ENCODE peak calls at places on chromosomes 12 and 14, in seven cellular contexts. N is A549, M is cardiac muscle cell, L is lower lobe of right lung, X is mammary epithelial cell, H is Panc1, W is heart right ventricle. T is an unnamed sample. For H3K9me3, the result is how much of the 10 kb centered on the place peaks cover.

GRCh38 chr12:122845865-122846621 is 10.8 kb downstream of the HIP1R start:
- DNase-seq in N (no peak), M (no peak), L (peak), X (no peak), H (no peak), W (no peak), T (no peak)

GRCh38 chr12:57750561-57751431 is 1.3 kb downstream of the CDK4 start:
- DNase-seq in N (no peak), M (no peak), L (no peak), X (no peak), H (no peak), W (no peak), T (no peak)

GRCh38 chr14:41875113-41875512 is 268.4 kb downstream of the LRFN5 start:
- DNase-seq in N (no peak), M (no peak), L (no peak), X (no peak), H (no peak), W (no peak), T (no peak)

GRCh38 chr14:70601162-70601561 is 707 bp upstream of the MED6 start:
- DNase-seq in N (peak), M (peak), L (no peak), X (no peak), H (no peak), W (no peak), T (no peak)

GRCh38 chr14:100842799-100843198 is 16.9 kb downstream of the MEG3 start:
- DNase-seq in N (no peak), M (peak), L (peak), X (no peak), H (no peak), W (no peak), T (no peak)

GRCh38 chr14:94486883-94487282 is 10.9 kb upstream of the SERPINA9 start:
- DNase-seq in N (no peak), M (no peak), L (no peak), X (no peak), H (no peak), W (no peak), T (no peak)

GRCh38 chr14:91367173-91368171 is 50.1 kb downstream of the CCDC88C start:
- DNase-seq in N (peak), M (peak), L (peak), X (peak), H (no peak), W (peak), T (no peak)

GRCh38 chr12:111404362-111405148 is 1.2 kb upstream of the SH2B3 start:
- DNase-seq in N (no peak), M (peak), L (peak), X (no peak), H (no peak), W (no peak), T (peak)

GRCh38 chr12:51973560-51973959 is 22.1 kb downstream of the ACVR1B start:
- DNase-seq in N (no peak), M (peak), L (no peak), X (no peak), H (no peak), W (no peak), T (no peak)

GRCh38 chr12:16118586-16118985 is 158.9 kb downstream of the SLC15A5 start:
- DNase-seq in N (no peak), M (peak), L (no peak), X (no peak), H (no peak), W (no peak), T (no peak)

GRCh38 chr12:119729871-119730270 is 61.9 kb downstream of the PRKAB1 start:
- DNase-seq in N (no peak), M (no peak), L (no peak), X (no peak), H (no peak), W (no peak), T (no peak)

GRCh38 chr14:23559010-23559920 is 3.2 kb downstream of the THTPA start:
- DNase-seq in N (peak), M (peak), L (peak), X (no peak), H (no peak), W (no peak), T (peak)

GRCh38 chr12:103401421-103401820 is 94.3 kb downstream of the C12orf42 start:
- DNase-seq in N (peak), M (no peak), L (no peak), X (peak), H (no peak), W (no peak), T (no peak)

GRCh38 chr12:99152337-99152736 is 495.2 kb upstream of the GARIN6 start:
- DNase-seq in N (no peak), M (no peak), L (no peak), X (no peak), H (no peak), W (no peak), T (no peak)

GRCh38 chr12:99146730-99147129 is 500.8 kb upstream of the GARIN6 start:
- DNase-seq in N (no peak), M (no peak), L (no peak), X (no peak), H (no peak), W (no peak), T (no peak)

GRCh38 chr12:99146185-99146584 is 501.1 kb downstream of the APAF1 start:
- DNase-seq in N (no peak), M (peak), L (no peak), X (no peak), H (no peak), W (no peak), T (no peak)

DNA sequence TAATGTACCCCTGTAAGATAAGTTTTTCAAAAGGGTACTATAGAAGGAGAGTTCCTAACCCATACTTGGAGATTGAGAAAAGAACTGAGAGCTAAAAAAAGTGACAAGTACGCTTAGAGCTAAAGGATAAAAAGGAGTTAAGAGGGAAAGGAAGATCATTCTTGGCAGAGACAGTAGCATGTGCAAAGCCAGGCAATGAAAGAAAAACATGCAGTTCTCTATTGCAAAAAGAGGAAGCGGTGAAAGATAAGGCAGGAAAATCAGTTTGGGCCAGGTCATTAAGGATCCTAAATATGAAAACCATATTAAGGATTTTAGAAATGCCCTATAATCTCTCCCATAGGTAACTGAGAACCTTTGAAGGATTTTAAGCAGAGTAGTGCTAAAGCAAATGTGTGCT is 500.4 kb upstream of the GARIN6 start:
- DNase-seq in N (no peak), M (peak), L (no peak), X (no peak), H (no peak), W (no peak), T (no peak)
- H3K27ac ChIP-seq in N (no peak), M (no peak), L (no peak), X (no peak), H (no peak), W (no peak), T (no peak)

GRCh38 chr14:55314449-55314848 is 43.2 kb downstream of the FBXO34 start:
- DNase-seq in N (no peak), M (no peak), L (no peak), X (no peak), H (no peak), W (no peak), T (no peak)

GRCh38 chr14:55317503-55317902 is 46.3 kb downstream of the FBXO34 start:
- DNase-seq in N (no peak), M (no peak), L (no peak), X (no peak), H (no peak), W (no peak), T (no peak)

GRCh38 chr14:55316528-55316927 is 45.3 kb downstream of the FBXO34 start:
- DNase-seq in N (no peak), M (no peak), L (no peak), X (no peak), H (no peak), W (no peak), T (no peak)

GRCh38 chr14:55309761-55310365 is 38.6 kb downstream of the FBXO34 start:
- DNase-seq in N (no peak), M (no peak), L (no peak), X (no peak), H (no peak), W (no peak), T (no peak)

GRCh38 chr14:55313480-55313879 is 42.3 kb downstream of the FBXO34 start:
- DNase-seq in N (no peak), M (no peak), L (no peak), X (no peak), H (no peak), W (no peak), T (no peak)
- H3K9me3 ChIP-seq in N (under half), M (under half), L (under half), X (under half), H (under half), W (under half), T (under half)

DNA sequence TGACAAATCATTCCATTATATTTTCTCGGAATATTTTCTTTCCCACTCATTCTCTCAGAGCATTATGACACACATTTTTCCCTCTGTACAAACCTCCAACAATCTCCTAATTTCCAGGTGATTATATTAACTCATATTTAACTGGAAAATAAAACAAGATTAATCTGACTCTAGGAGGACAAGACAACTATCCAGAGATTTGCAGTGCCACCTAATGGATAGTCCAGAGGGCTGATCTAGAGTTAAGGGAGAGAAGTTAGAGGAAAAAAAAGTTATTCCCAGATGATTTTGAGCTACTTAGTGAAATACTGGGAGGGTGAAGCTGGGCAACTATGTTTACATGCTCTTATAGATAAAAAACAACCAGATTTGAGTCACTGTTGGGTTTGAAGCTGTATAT is 161.7 kb downstream of the ALX1 start:
- DNase-seq in N (peak), M (peak), L (no peak), X (no peak), H (no peak), W (no peak), T (no peak)
- TF ChIP-seq CTCF in N (peak), M (peak), L (peak), X (peak), H (peak), W (no peak), T (no peak)

GRCh38 chr12:105330283-105330937 is at the start of gene C12orf75:
- DNase-seq in N (peak), M (peak), L (peak), X (peak), H (no peak), W (peak), T (peak)
- H3K27ac ChIP-seq in N (peak), M (no peak), L (no peak), X (peak), H (peak), W (peak), T (no peak)

DNA sequence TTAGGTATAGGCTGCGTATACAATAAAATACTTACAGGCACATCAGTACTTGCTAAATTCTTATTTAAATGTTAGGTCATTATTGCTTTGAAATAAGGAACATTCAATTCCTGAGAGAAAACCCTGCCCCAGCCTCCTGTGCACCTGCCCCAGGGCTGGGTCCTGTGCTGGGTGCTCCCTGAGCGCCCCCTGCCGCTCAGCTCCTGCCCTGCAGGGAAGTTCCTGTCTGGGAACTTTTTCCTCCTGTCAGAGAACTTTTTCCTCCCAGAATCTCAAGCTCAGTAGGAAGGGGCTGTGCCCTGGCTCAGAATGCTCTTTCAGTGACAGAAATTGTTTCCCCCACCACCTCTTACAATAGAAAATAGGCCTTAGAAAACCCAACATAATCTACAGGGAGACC is 751.1 kb downstream of the TMEM121 start:
- DNase-seq in N (no peak), M (no peak), L (no peak), X (no peak), H (peak), W (no peak), T (peak)
- H3K9me3 ChIP-seq in N (under half), M (under half), L (under half), X (under half), H (under half), W (under half), T (under half)

GRCh38 chr12:113786107-113786506 is 180.0 kb downstream of the RBM19 start:
- DNase-seq in N (no peak), M (no peak), L (no peak), X (no peak), H (no peak), W (no peak), T (no peak)
- TF ChIP-seq CTCF in N (no peak), M (no peak), L (no peak), X (no peak), H (peak), W (no peak), T (no peak)

GRCh38 chr12:59452259-59452658 is 143.6 kb upstream of the SLC16A7 start:
- DNase-seq in N (no peak), M (peak), L (no peak), X (peak), H (no peak), W (no peak), T (no peak)
- H3K27ac ChIP-seq in N (no peak), M (no peak), L (no peak), X (no peak), H (no peak), W (no peak), T (no peak)

GRCh38 chr14:27881646-27882045 is 884.9 kb upstream of the FOXG1 start:
- DNase-seq in N (no peak), M (no peak), L (no peak), X (no peak), H (no peak), W (no peak), T (no peak)
- H3K9me3 ChIP-seq in N (under half), M (under half), L (under half), X (under half), H (under half), W (under half), T (under half)

GRCh38 chr12:7375145-7375543 is 68.8 kb downstream of the CD163L1 start:
- DNase-seq in N (no peak), M (no peak), L (no peak), X (peak), H (no peak), W (no peak), T (no peak)

GRCh38 chr12:7369274-7369729 is 65.4 kb downstream of the ACSM4 start:
- DNase-seq in N (no peak), M (peak), L (peak), X (peak), H (peak), W (peak), T (no peak)

GRCh38 chr12:7376196-7376595 is 67.8 kb downstream of the CD163L1 start:
- DNase-seq in N (no peak), M (peak), L (no peak), X (no peak), H (no peak), W (no peak), T (no peak)

GRCh38 chr12:7373226-7373625 is 69.4 kb downstream of the ACSM4 start:
- DNase-seq in N (no peak), M (no peak), L (no peak), X (no peak), H (no peak), W (no peak), T (no peak)

DNA sequence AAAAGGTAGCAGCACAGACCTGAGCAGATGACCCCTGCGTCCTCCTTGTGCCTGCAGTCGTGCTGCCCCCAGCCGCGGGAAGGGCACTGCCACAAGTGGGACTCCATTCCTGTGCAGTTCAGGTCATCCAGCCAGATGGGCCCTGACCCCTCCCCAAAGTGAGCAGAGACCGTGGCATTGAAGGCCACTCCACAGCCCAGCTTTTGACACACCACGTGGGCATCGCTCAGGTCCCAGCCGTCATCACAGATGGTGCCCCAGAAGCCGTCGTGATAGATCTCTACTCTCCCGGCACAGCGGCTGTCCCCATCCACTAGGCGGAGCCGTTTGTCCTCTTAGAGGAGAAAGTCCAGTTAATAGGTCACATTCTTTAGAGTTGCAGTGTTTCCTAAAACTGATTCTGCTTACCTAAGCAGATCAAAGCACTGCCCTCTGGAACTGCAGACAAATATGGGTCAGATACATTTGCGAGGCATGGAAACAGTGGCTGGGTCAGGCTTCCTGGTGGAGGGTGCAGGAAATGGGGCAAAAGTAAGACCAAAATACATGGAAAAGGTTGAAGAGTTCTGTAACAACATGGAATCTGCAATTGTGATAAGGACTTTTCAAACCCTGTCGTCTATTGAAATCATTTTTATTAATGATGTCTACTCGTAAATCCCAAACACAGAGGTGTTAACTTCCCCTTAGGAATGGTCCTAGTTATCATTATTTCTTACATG is 69.4 kb downstream of the CD163L1 start:
- DNase-seq in N (peak), M (peak), L (peak), X (peak), H (peak), W (no peak), T (peak)
- TF ChIP-seq CTCF in N (peak), M (peak), L (peak), X (peak), H (peak), W (no peak), T (peak)